ENCODE peak calls at places on chromosomes 1 and 21, in six cellular contexts. W is HFFc6; C is H9; I is Calu3; S is stimulated activated naive CD8-positive, alpha-beta T cell treated with anti-CD3 and anti-CD28 coated beads, Interleukin-15, amount 100 ng/mL, for 72 hours; V is A172. M is an unnamed sample.
A peak's percentile ranks its signal among the peaks of the same experiment; 100 is the strongest.

GRCh38 chr1:28449904-28450303 is 55.9 kb upstream of the RCC1 start:
- DNase-seq in W (no peak), S (peak; percentile 67), C (no peak), V (peak; percentile 40), I (no peak), M (no peak)

GRCh38 chr21:14850394-14850793 is 214.4 kb downstream of the NRIP1 start:
- DNase-seq in I (no peak), W (peak; percentile 4), V (no peak), C (no peak), S (no peak), M (no peak)

GRCh38 chr1:21324368-21325137 is 34.3 kb upstream of the ECE1 start:
- DNase-seq in I (peak; percentile 84), S (peak; percentile 79), C (no peak), V (peak; percentile 96), W (peak; percentile 79), M (peak; percentile 73)

GRCh38 chr1:117501275-117501674 is 104.6 kb upstream of the TENT5C start:
- DNase-seq in S (no peak), V (peak; percentile 7), I (no peak), W (peak; percentile 61), C (no peak), M (no peak)

GRCh38 chr1:220879090-220879508 is at the start of gene HLX:
- DNase-seq in W (peak; percentile 84), I (peak; percentile 64), V (peak; percentile 75), C (peak; percentile 63), S (peak; percentile 37), M (no peak)

GRCh38 chr1:169676001-169676400 is 35.4 kb downstream of the SELL start:
- DNase-seq in V (no peak), W (peak; percentile 5), S (no peak), I (peak; percentile 61), C (no peak), M (no peak)

GRCh38 chr1:38114231-38114630 is 67.6 kb upstream of the POU3F1 start:
- DNase-seq in W (peak; percentile 5), S (no peak), C (no peak), I (no peak), V (no peak), M (no peak)

GRCh38 chr1:185567006-185567405 is 167.2 kb upstream of the HMCN1 start:
- DNase-seq in C (no peak), I (peak; percentile 28), V (peak; percentile 48), S (peak; percentile 33), W (peak; percentile 82), M (peak; percentile 90)

GRCh38 chr21:19011448-19011847 is 607.9 kb upstream of the TMPRSS15 start:
- DNase-seq in I (no peak), V (no peak), S (no peak), C (no peak), W (no peak), M (no peak)

GRCh38 chr1:156643266-156644092 is 1.6 kb downstream of the BCAN start:
- DNase-seq in S (peak; percentile 69), C (no peak), W (no peak), I (no peak), V (no peak), M (no peak)

M was measured in HT-29.